ENCODE peak calls at places on chromosomes 11 and 22, in eight cellular contexts. I is adrenal gland; C is heart right ventricle; D is endodermal cell; A is CD8-positive, alpha-beta memory T cell; J is DND-41; L is lower lobe of right lung; N is CD8-positive, alpha-beta T cell. R is an unnamed sample.

GRCh38 chr11:122116591-122116990 is 576 bp upstream of the BLID start:
- DNase-seq in J (no peak), C (no peak), D (no peak), I (no peak), A (no peak), L (no peak), N (no peak), R (no peak)

GRCh38 chr11:65431452-65432132 is 9.0 kb downstream of the NEAT1 start:
- DNase-seq in N (no peak), C (no peak), J (no peak), I (no peak), D (no peak), A (no peak), L (no peak), R (no peak)

GRCh38 chr11:107017433-107018227 is 646 bp downstream of the GUCY1A2 start:
- DNase-seq in L (peak; percentile 45), J (no peak), N (no peak), D (peak; percentile 92), I (peak; percentile 33), A (no peak), C (peak; percentile 59), R (peak; percentile 54)

GRCh38 chr11:97722065-97722464 is 1298.7 kb upstream of the CNTN5 start:
- DNase-seq in N (no peak), I (no peak), J (no peak), A (no peak), L (no peak), D (peak; percentile 48), C (no peak), R (no peak)

GRCh38 chr22:20431520-20432237 is 5.9 kb downstream of the SCARF2 start:
- DNase-seq in N (no peak), I (no peak), D (peak; percentile 76), A (no peak), J (no peak), L (peak; percentile 51), C (no peak), R (no peak)

GRCh38 chr11:15038963-15039362 is 34.4 kb upstream of the CALCB start:
- DNase-seq in I (no peak), C (no peak), D (no peak), A (no peak), N (no peak), L (no peak), J (no peak), R (no peak)

GRCh38 chr22:48886604-48887393 is 940.9 kb downstream of the BRD1 start:
- DNase-seq in L (peak; percentile 36), I (no peak), J (no peak), D (peak; percentile 44), N (no peak), C (no peak), A (no peak), R (no peak)

GRCh38 chr22:48961705-48962104 is 866.0 kb downstream of the BRD1 start:
- DNase-seq in I (no peak), A (no peak), J (no peak), D (no peak), C (no peak), L (no peak), N (no peak), R (no peak)

GRCh38 chr11:14644396-14645246 is 1.0 kb downstream of the PDE3B start:
- DNase-seq in A (peak; percentile 4), L (peak; percentile 61), D (peak; percentile 84), N (peak; percentile 22), I (peak; percentile 7), J (peak; percentile 35), C (peak; percentile 30), R (peak; percentile 27)

GRCh38 chr11:46895821-46896220 is 22.5 kb downstream of the LRP4 start:
- DNase-seq in A (no peak), C (peak; percentile 75), L (peak; percentile 70), N (no peak), I (peak; percentile 37), D (peak; percentile 16), J (no peak), R (peak; percentile 41)

GRCh38 chr22:35629406-35630234 is 12.5 kb upstream of the MB start:
- DNase-seq in A (no peak), L (peak; percentile 63), D (peak; percentile 85), I (peak; percentile 66), J (peak; percentile 16), C (peak; percentile 40), N (peak; percentile 19), R (no peak)

GRCh38 chr11:120766318-120766717 is 254.8 kb downstream of the GRIK4 start:
- DNase-seq in C (no peak), L (no peak), N (no peak), D (no peak), A (no peak), I (no peak), J (no peak), R (no peak)

GRCh38 chr11:118216621-118217526 is 7.9 kb downstream of the JAML start:
- DNase-seq in I (no peak), N (no peak), D (no peak), J (no peak), L (no peak), C (no peak), A (peak; percentile 34), R (no peak)

GRCh38 chr11:70570693-70571395 is 172.5 kb downstream of the CTTN start:
- DNase-seq in C (no peak), D (peak; percentile 25), N (no peak), A (no peak), L (peak; percentile 10), I (no peak), J (no peak), R (no peak)
- H3K27ac ChIP-seq in C (no peak overlapping the region), D (no peak overlapping the region), N (no peak overlapping the region), A (no peak overlapping the region), L (no peak overlapping the region), I (no peak overlapping the region), J (no peak overlapping the region), R (no peak overlapping the region)

DNA sequence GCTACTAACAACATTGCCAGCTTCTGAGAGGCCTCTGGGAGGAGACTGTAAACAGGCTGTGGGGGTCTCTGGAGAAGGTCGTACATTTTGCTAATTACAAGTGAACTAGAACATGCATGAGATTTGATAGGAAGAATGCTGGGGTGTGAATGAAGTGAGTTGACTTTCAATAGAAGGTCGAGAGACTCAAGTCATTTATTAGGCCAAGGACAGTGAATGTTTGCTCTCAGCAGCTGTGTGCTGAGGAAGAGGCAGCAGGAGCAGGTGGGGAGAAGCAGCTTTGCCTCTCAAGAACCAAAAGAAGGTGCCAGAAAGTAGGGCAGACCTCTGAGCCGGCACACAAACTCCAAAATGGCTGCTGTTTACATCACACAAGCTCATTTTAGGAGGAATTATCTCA is 91.7 kb downstream of the PIWIL4 start:
- DNase-seq in D (peak; percentile 64), I (no peak), A (no peak), N (no peak), J (no peak), C (no peak), L (no peak), R (no peak)
- H3K27ac ChIP-seq in D (no peak overlapping the region), I (no peak overlapping the region), A (no peak overlapping the region), N (no peak overlapping the region), J (no peak overlapping the region), C (peak overlapping the region; percentile 1), L (no peak overlapping the region), R (no peak overlapping the region)

GRCh38 chr11:73267921-73268540 is 4.1 kb upstream of the P2RY6 start:
- DNase-seq in I (no peak), D (no peak), J (no peak), N (no peak), L (no peak), A (no peak), C (no peak), R (no peak)

GRCh38 chr11:73267122-73267846 is 4.9 kb upstream of the P2RY6 start:
- DNase-seq in D (no peak), J (no peak), I (no peak), A (no peak), N (no peak), C (no peak), L (no peak), R (no peak)

GRCh38 chr11:73266644-73267015 is 5.5 kb upstream of the P2RY6 start:
- DNase-seq in D (no peak), C (no peak), A (no peak), J (no peak), N (no peak), L (no peak), I (no peak), R (no peak)

GRCh38 chr11:73265278-73265810 is 6.8 kb upstream of the P2RY6 start:
- DNase-seq in D (no peak), I (no peak), J (no peak), C (no peak), N (no peak), A (no peak), L (no peak), R (no peak)

GRCh38 chr11:73265853-73266643 is 6.1 kb upstream of the P2RY6 start:
- DNase-seq in J (no peak), L (no peak), I (no peak), C (no peak), N (no peak), D (no peak), A (no peak), R (no peak)
- H3K27ac ChIP-seq in J (no peak overlapping the region), L (no peak overlapping the region), I (no peak overlapping the region), C (peak overlapping the region; percentile 21), N (no peak overlapping the region), D (no peak overlapping the region), A (no peak overlapping the region), R (no peak overlapping the region)

DNA sequence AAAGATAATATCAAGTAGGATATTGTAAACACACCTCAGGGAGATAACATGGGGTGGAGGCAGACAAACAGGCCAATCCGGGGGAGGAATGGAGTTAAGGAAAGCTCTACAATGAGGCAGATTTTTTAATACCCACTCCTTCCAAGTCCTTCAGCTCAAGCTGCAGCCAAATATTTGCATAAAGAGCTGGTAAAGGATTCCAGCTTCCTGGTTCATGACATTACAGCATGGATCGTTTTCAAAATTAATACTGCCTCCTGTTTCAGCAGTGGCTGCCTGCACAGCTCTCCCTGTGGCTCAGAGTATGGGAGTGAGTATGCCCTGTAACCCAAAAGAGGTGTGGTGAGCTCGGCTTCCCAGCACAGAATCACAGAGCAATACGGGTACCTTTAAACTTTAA is 5.1 kb downstream of the POU2AF3 start:
- DNase-seq in I (no peak), N (no peak), A (no peak), C (no peak), D (no peak), L (peak; percentile 56), J (no peak), R (no peak)
- H3K27ac ChIP-seq in I (no peak overlapping the region), N (no peak overlapping the region), A (no peak overlapping the region), C (no peak overlapping the region), D (no peak overlapping the region), L (peak overlapping the region; percentile 70), J (no peak overlapping the region), R (no peak overlapping the region)